ENCODE peak calls at places on chromosomes 2 and 18, in ten cellular contexts. F is stomach, Q is psoas muscle, T is hepatocyte, U is H7, D is tibial artery, B is heart left ventricle, G is upper lobe of right lung, M is cardiac muscle cell, W is breast epithelium. P is an unnamed sample.

GRCh38 chr2:156423674-156424282 is 12.4 kb upstream of the GPD2 start:
- DNase-seq in D (no peak), B (no peak), G (no peak), T (no peak), U (no peak), Q (no peak), W (no peak), M (no peak), F (no peak), P (no peak)

GRCh38 chr2:206392118-206392517 is 51.2 kb upstream of the ADAM23 start:
- DNase-seq in G (no peak), B (no peak), U (peak; percentile 71), T (peak; percentile 46), F (no peak), W (no peak), M (peak; percentile 39), D (no peak), Q (no peak), P (no peak)

GRCh38 chr2:237479747-237480146 is 7.3 kb upstream of the MLPH start:
- DNase-seq in D (no peak), Q (no peak), T (no peak), W (no peak), M (no peak), F (no peak), B (no peak), G (no peak), U (no peak), P (no peak)

GRCh38 chr2:226730487-226730886 is 69.1 kb downstream of the IRS1 start:
- DNase-seq in Q (peak; percentile 55), B (no peak), M (peak; percentile 48), G (no peak), W (no peak), U (no peak), D (no peak), T (no peak), F (no peak), P (no peak)

GRCh38 chr18:44788334-44788733 is 107.6 kb downstream of the SETBP1 start:
- DNase-seq in B (no peak), D (no peak), F (no peak), U (no peak), W (no peak), T (no peak), G (no peak), Q (no peak), M (no peak), P (no peak)

GRCh38 chr2:85728883-85729824 is 24.6 kb upstream of the ATOH8 start:
- DNase-seq in W (peak; percentile 80), B (peak; percentile 89), D (peak; percentile 95), F (peak; percentile 92), U (peak; percentile 96), M (peak; percentile 91), G (peak; percentile 95), Q (peak; percentile 97), T (peak; percentile 93), P (peak; percentile 95)

GRCh38 chr18:43681661-43682060 is 404.4 kb upstream of the SYT4 start:
- DNase-seq in F (no peak), M (no peak), W (no peak), G (no peak), B (no peak), U (no peak), T (no peak), Q (no peak), D (no peak), P (no peak)

GRCh38 chr2:39377226-39377939 is 59.7 kb downstream of the MAP4K3 start:
- DNase-seq in U (no peak), M (no peak), B (no peak), Q (no peak), F (no peak), W (no peak), D (no peak), T (peak; percentile 11), G (no peak), P (no peak)

GRCh38 chr18:8987250-8987649 is 115.2 kb upstream of the NDUFV2 start:
- DNase-seq in M (no peak), U (no peak), Q (no peak), W (no peak), D (no peak), T (no peak), F (no peak), G (no peak), B (no peak), P (no peak)

GRCh38 chr18:24009651-24010333 is 4.8 kb upstream of the TTC39C start:
- DNase-seq in M (no peak), B (no peak), D (no peak), G (no peak), F (no peak), T (no peak), W (no peak), Q (no peak), U (no peak), P (no peak)

GRCh38 chr2:107025869-107026380 is 140.0 kb upstream of the ST6GAL2 start:
- DNase-seq in W (no peak), Q (no peak), B (no peak), U (no peak), M (no peak), T (peak; percentile 61), D (no peak), F (no peak), G (no peak), P (no peak)

GRCh38 chr2:60297296-60298010 is 256.0 kb downstream of the BCL11A start:
- DNase-seq in D (no peak), U (peak; percentile 92), Q (no peak), M (no peak), F (peak; percentile 41), W (no peak), G (no peak), B (no peak), T (peak; percentile 18), P (no peak)

GRCh38 chr2:225091336-225091735 is 49.1 kb upstream of the DOCK10 start:
- DNase-seq in F (no peak), G (no peak), D (no peak), U (no peak), M (no peak), T (no peak), B (no peak), W (no peak), Q (no peak), P (no peak)

GRCh38 chr2:192286093-192286701 is 91.5 kb upstream of the TMEFF2 start:
- DNase-seq in W (no peak), F (no peak), T (peak; percentile 10), G (no peak), M (peak; percentile 53), U (no peak), Q (no peak), D (no peak), B (no peak), P (no peak)

GRCh38 chr18:70243131-70243530 is 37.6 kb upstream of the RTTN start:
- DNase-seq in T (peak; percentile 48), B (no peak), G (no peak), F (peak; percentile 43), W (no peak), M (no peak), D (no peak), U (no peak), Q (no peak), P (no peak)

GRCh38 chr2:216714412-216714775 is 19.0 kb upstream of the IGFBP5 start:
- DNase-seq in W (no peak), B (no peak), U (no peak), M (no peak), D (no peak), F (no peak), G (no peak), T (no peak), Q (no peak), P (no peak)

GRCh38 chr2:238127165-238128060 is 11.1 kb upstream of the KLHL30 start:
- DNase-seq in Q (peak; percentile 58), T (no peak), G (no peak), M (peak; percentile 52), W (no peak), D (no peak), B (no peak), F (no peak), U (peak; percentile 87), P (peak; percentile 75)

GRCh38 chr2:151334082-151334815 is 23.1 kb upstream of the TNFAIP6 start:
- DNase-seq in T (peak; percentile 22), D (no peak), M (no peak), B (no peak), G (no peak), W (no peak), F (no peak), U (no peak), Q (no peak), P (no peak)

GRCh38 chr18:45954070-45954712 is 12.9 kb downstream of the EPG5 start:
- DNase-seq in G (no peak), Q (no peak), F (no peak), M (no peak), W (no peak), T (peak; percentile 27), U (no peak), D (no peak), B (no peak), P (no peak)

DNA sequence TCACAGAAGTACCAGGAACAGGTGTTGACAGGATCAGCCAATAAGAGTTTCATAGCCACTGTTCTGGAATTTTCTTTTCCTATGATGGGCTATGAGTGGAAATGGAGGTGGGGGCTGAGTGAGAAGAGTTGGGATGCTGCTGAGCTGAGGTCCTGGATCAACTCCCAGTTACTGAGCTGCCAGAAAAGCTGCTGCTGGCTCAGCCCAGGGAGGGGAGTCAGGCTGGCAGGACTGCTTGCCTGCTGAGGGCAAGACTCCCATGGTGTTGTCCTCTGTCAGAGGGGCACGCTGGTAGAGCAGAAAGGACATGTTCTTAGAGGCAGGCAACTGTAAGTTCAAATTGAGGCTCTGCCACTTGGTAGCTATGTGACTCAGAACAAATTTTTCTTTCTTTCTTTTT is 11.8 kb downstream of the TPGS2 start:
- DNase-seq in G (no peak), F (no peak), Q (no peak), B (no peak), U (no peak), D (no peak), W (no peak), T (no peak), M (no peak), P (no peak)
- H3K36me3 ChIP-seq in G (peaks cover 6% of the 10 kb centered on the region), F (peaks cover 46% of the 10 kb centered on the region), Q (peaks cover 53% of the 10 kb centered on the region), B (peaks cover 57% of the 10 kb centered on the region), U (peaks cover 12% of the 10 kb centered on the region), D (peaks cover 45% of the 10 kb centered on the region), W (no peaks in the 10 kb centered on the region), T (no peaks in the 10 kb centered on the region), M (no peaks in the 10 kb centered on the region), P (peaks cover 9% of the 10 kb centered on the region)

GRCh38 chr2:199914372-199914958 is 3.4 kb downstream of the C2orf69 start:
- DNase-seq in T (no peak), Q (no peak), D (no peak), W (no peak), M (no peak), U (no peak), F (no peak), G (no peak), B (no peak), P (no peak)
- H3K36me3 ChIP-seq in T (no peaks in the 10 kb centered on the region), Q (peaks cover 30% of the 10 kb centered on the region), D (peaks cover 31% of the 10 kb centered on the region), W (no peaks in the 10 kb centered on the region), M (no peaks in the 10 kb centered on the region), U (peaks cover 15% of the 10 kb centered on the region), F (peaks cover 34% of the 10 kb centered on the region), G (no peaks in the 10 kb centered on the region), B (peaks cover 26% of the 10 kb centered on the region), P (peaks cover 20% of the 10 kb centered on the region)

GRCh38 chr2:73235315-73236028 is 1.4 kb downstream of the CCT7 start:
- DNase-seq in B (no peak), G (no peak), Q (no peak), W (no peak), F (no peak), T (no peak), D (peak; percentile 32), U (no peak), M (no peak), P (no peak)
- H3K36me3 ChIP-seq in B (peaks cover 32% of the 10 kb centered on the region), G (peaks cover 18% of the 10 kb centered on the region), Q (peaks cover 27% of the 10 kb centered on the region), W (no peaks in the 10 kb centered on the region), F (peaks cover 19% of the 10 kb centered on the region), T (no peaks in the 10 kb centered on the region), D (peaks cover 19% of the 10 kb centered on the region), U (peaks cover 14% of the 10 kb centered on the region), M (peaks cover 11% of the 10 kb centered on the region), P (peaks cover 47% of the 10 kb centered on the region)

GRCh38 chr2:84429328-84429727 is 29.8 kb downstream of the SUCLG1 start:
- DNase-seq in T (no peak), M (no peak), D (no peak), Q (no peak), U (no peak), W (no peak), G (no peak), F (no peak), B (no peak), P (no peak)
- H3K36me3 ChIP-seq in T (peaks cover 4% of the 10 kb centered on the region), M (peaks cover 60% of the 10 kb centered on the region), D (peaks cover 70% of the 10 kb centered on the region), Q (peaks cover 99% of the 10 kb centered on the region), U (peaks cover 4% of the 10 kb centered on the region), W (no peaks in the 10 kb centered on the region), G (peaks cover 82% of the 10 kb centered on the region), F (peaks cover 91% of the 10 kb centered on the region), B (peaks cover 83% of the 10 kb centered on the region), P (no peaks in the 10 kb centered on the region)